ENCODE peak calls at places on chromosomes 5 and 9, in four cellular contexts. Q is right atrium auricular region, N is brain microvascular endothelial cell, G is IMR-90. Z is an unnamed sample.

GRCh38 chr9:129554649-129555048 is 66.3 kb downstream of the C9orf50 start:
- DNase-seq in Q (no peak), N (no peak), G (no peak), Z (no peak)

GRCh38 chr5:179261301-179262125 is 83.7 kb downstream of the ADAMTS2 start:
- DNase-seq in Q (peak; percentile 68), N (no peak), G (peak; percentile 57), Z (no peak)

GRCh38 chr9:115263731-115264130 is 145.8 kb upstream of the TNC start:
- DNase-seq in Q (no peak), N (no peak), G (peak; percentile 66), Z (peak; percentile 70)

GRCh38 chr5:14669975-14670374 is 5.5 kb downstream of the OTULIN start:
- DNase-seq in Q (no peak), N (no peak), G (peak; percentile 25), Z (peak; percentile 83)

GRCh38 chr5:11504794-11505193 is 399.5 kb downstream of the CTNND2 start:
- DNase-seq in Q (no peak), N (no peak), G (no peak), Z (no peak)

GRCh38 chr9:133717113-133718031 is 20.8 kb downstream of the SARDH start:
- DNase-seq in Q (no peak), N (no peak), G (no peak), Z (no peak)

GRCh38 chr5:138385660-138386059 is 33.2 kb downstream of the KDM3B start:
- DNase-seq in Q (no peak), N (no peak), G (no peak), Z (no peak)

GRCh38 chr9:36560813-36561212 is 11.9 kb upstream of the MELK start:
- DNase-seq in Q (no peak), N (peak; percentile 17), G (peak; percentile 40), Z (no peak)

GRCh38 chr5:6819521-6819920 is 106.3 kb downstream of the TENT4A start:
- DNase-seq in Q (no peak), N (no peak), G (no peak), Z (no peak)

GRCh38 chr5:36138900-36139683 is 12.6 kb downstream of the LMBRD2 start:
- DNase-seq in Q (no peak), N (no peak), G (no peak), Z (no peak)

GRCh38 chr5:139660916-139661814 is 13.0 kb downstream of the CXXC5 start:
- DNase-seq in Q (peak; percentile 97), N (peak; percentile 93), G (peak; percentile 95), Z (peak; percentile 85)

GRCh38 chr9:9920425-9920824 is 692.4 kb downstream of the PTPRD start:
- DNase-seq in Q (no peak), N (no peak), G (no peak), Z (no peak)
- TF ChIP-seq CTCF in Q (no peak), N (peak; percentile 37), G (no peak), Z (no peak)

DNA sequence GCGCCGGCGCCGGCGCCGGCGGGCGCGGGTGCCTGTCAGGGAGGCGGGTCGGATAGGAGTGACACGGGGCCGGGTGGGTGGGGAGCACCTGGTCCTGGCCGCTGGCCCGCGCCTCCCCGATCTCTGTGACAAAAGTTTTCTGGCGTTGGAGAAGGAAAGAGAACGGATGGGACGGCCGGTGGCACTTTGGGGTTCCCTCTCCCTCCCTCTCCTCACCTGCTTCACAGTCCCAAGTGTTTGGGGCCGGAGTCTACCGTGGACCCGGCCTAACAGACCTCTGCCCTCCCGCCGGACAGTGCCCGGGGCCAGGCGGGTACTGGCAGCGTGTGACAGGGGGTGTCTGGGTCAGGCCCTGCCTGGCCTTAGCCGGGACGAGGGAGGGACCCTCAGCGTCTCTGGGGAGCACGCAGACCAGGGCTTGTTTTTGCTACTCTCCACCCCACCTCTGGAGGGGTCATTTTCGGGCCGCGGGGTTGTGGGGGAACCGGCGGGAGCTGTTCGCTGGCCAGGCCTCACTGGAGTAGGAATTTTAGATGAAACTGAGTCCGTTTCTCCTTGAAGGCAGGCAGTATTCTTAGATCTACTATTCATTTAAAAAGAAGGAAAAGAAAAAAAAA is 1.7 kb downstream of the PRDM6 start:
- DNase-seq in Q (no peak), N (no peak), G (no peak), Z (no peak)
- H3K36me3 ChIP-seq in Q (no peaks in the 10 kb centered on the region), N (no peaks in the 10 kb centered on the region), G (no peaks in the 10 kb centered on the region), Z (no peaks in the 10 kb centered on the region)

GRCh38 chr9:127505396-127506116 is 54.2 kb downstream of the LRSAM1 start:
- DNase-seq in Q (no peak), N (peak; percentile 40), G (no peak), Z (no peak)

GRCh38 chr9:127504887-127505251 is 53.6 kb downstream of the LRSAM1 start:
- DNase-seq in Q (no peak), N (no peak), G (no peak), Z (no peak)

GRCh38 chr9:127507751-127508648 is 56.7 kb downstream of the LRSAM1 start:
- DNase-seq in Q (no peak), N (no peak), G (no peak), Z (no peak)

GRCh38 chr9:127506814-127507750 is 55.8 kb downstream of the LRSAM1 start:
- DNase-seq in Q (no peak), N (peak; percentile 61), G (peak; percentile 74), Z (no peak)

DNA sequence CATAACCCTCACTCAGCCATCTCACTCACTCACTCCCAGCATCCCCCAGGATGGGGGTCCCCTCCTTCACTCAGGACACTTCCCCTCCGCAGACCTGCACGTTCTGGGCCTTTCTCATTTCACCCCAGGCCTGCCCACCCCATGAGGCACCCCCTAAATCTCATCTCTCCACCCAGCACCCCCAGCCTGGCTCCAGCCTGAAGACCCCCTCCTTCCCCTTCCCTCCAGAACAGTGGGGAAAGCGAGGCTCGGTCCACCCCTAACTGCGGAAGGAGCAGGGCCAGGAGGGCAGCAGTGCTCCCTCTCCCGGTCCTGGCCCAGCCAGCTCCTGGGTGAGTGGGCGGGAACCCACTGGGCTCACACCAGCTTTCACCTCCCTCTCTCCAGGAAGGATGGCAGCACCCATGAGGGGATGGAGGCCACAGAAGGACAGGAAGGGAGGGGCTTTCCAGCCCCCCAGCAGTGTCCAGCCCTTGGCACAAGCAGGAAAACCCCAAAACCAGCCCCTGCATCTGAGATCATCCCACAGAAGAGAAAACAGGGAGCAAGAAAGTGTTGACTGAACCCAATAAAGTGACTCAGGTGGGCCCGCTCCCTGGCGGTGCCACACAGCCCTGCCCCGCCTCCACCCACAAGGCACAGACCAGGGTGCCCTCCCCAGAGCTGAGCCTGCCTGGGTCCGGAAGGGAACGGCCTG is 55.0 kb downstream of the LRSAM1 start:
- DNase-seq in Q (no peak), N (no peak), G (no peak), Z (no peak)
- TF ChIP-seq CTCF in Q (no peak), N (no peak), G (no peak), Z (no peak)

GRCh38 chr5:134911285-134912215 is 6.6 kb downstream of the PCBD2 start:
- DNase-seq in Q (no peak), N (no peak), G (no peak), Z (peak; percentile 5)

GRCh38 chr5:134913254-134913653 is 8.3 kb downstream of the PCBD2 start:
- DNase-seq in Q (no peak), N (no peak), G (no peak), Z (no peak)

GRCh38 chr5:134917070-134917831 is 12.3 kb downstream of the PCBD2 start:
- DNase-seq in Q (no peak), N (no peak), G (no peak), Z (peak; percentile 7)

GRCh38 chr5:134913795-134914194 is 8.9 kb downstream of the PCBD2 start:
- DNase-seq in Q (no peak), N (no peak), G (no peak), Z (peak; percentile 33)
- H3K36me3 ChIP-seq in Q (peaks cover 17% of the 10 kb centered on the region), N (peaks cover 7% of the 10 kb centered on the region), G (peaks cover 6% of the 10 kb centered on the region), Z (no peaks in the 10 kb centered on the region)

GRCh38 chr5:58965677-58966414 is 383.0 kb downstream of the RAB3C start:
- DNase-seq in Q (no peak), N (no peak), G (no peak), Z (no peak)
- TF ChIP-seq CTCF in Q (no peak), N (peak; percentile 21), G (no peak), Z (no peak)

GRCh38 chr9:93567271-93567959 is 9.0 kb upstream of the PHF2 start:
- DNase-seq in Q (peak; percentile 58), N (no peak), G (no peak), Z (no peak)

GRCh38 chr9:93568169-93568568 is 8.2 kb upstream of the PHF2 start:
- DNase-seq in Q (peak; percentile 51), N (no peak), G (no peak), Z (no peak)

GRCh38 chr9:93569775-93570174 is 6.6 kb upstream of the PHF2 start:
- DNase-seq in Q (peak; percentile 42), N (no peak), G (no peak), Z (no peak)

GRCh38 chr9:93565089-93565488 is 11.3 kb upstream of the PHF2 start:
- DNase-seq in Q (no peak), N (no peak), G (no peak), Z (no peak)

GRCh38 chr9:93566408-93567270 is 9.7 kb upstream of the PHF2 start:
- DNase-seq in Q (peak; percentile 96), N (peak; percentile 93), G (peak; percentile 94), Z (peak; percentile 82)
- H3K36me3 ChIP-seq in Q (peaks cover 36% of the 10 kb centered on the region), N (peaks cover 29% of the 10 kb centered on the region), G (peaks cover 19% of the 10 kb centered on the region), Z (peaks cover 6% of the 10 kb centered on the region)

DNA sequence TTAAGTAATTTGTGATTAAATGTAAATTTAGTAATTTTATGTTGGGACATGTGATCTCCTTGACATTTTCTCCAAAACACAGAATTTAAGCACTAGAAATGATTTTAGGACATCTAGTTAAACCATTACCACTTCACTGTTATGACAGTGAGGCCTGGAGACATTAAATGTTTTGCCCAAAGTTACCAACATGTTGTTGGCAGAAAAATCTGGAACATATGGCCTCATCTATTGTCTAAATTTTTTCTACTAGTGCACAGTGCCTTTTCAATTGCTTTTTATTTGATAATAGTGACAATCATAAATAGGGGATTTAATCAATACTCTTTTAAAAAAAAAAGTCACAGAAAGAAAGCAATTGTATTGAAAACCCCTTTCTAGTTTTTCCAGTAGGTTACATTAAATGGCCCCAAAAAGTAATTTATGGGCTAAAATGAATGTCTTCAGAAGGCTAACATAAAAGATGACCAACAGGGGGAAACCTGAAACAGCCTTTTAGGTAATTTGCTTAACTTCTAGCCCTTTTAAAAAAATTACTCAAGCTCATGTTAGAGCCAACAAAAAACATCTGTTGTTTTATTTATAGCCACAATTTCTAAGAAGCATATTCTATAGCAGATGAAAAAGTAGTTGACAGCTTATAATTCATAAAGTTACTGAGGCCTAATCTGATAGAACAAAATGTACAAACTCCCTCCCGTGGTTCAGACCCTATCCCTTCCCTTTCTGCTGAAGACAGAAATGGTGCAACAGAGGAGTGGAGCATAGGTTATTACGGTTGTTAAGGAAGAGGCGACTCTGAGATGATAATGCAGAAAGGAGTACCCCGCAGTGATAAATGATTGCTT is 45.8 kb downstream of the PIK3R1 start:
- DNase-seq in Q (no peak), N (no peak), G (peak; percentile 49), Z (no peak)
- TF ChIP-seq CTCF in Q (no peak), N (no peak), G (peak; percentile 39), Z (no peak)

GRCh38 chr5:31492824-31493223 is 39.1 kb downstream of the DROSHA start:
- DNase-seq in Q (no peak), N (no peak), G (peak; percentile 53), Z (peak; percentile 19)

GRCh38 chr5:31500256-31500655 is 31.6 kb downstream of the DROSHA start:
- DNase-seq in Q (no peak), N (no peak), G (no peak), Z (no peak)

GRCh38 chr5:31496891-31497290 is 35.0 kb downstream of the DROSHA start:
- DNase-seq in Q (no peak), N (no peak), G (no peak), Z (no peak)

GRCh38 chr5:31495336-31495735 is 36.6 kb downstream of the DROSHA start:
- DNase-seq in Q (no peak), N (no peak), G (no peak), Z (no peak)

GRCh38 chr5:31496301-31496700 is 35.6 kb downstream of the DROSHA start:
- DNase-seq in Q (no peak), N (no peak), G (no peak), Z (no peak)
- H3K36me3 ChIP-seq in Q (peaks cover 75% of the 10 kb centered on the region), N (peaks cover 61% of the 10 kb centered on the region), G (peaks cover 45% of the 10 kb centered on the region), Z (peaks cover 15% of the 10 kb centered on the region)

GRCh38 chr5:39376293-39376714 is 12.0 kb upstream of the C9 start:
- DNase-seq in Q (no peak), N (peak; percentile 47), G (peak; percentile 48), Z (peak; percentile 71)
- TF ChIP-seq CTCF in Q (peak; percentile 61), N (peak; percentile 72), G (peak; percentile 72), Z (peak; percentile 72)

Z was measured in bronchial epithelial cell.